ENCODE peak calls at places on chromosomes 4 and X, in nine cellular contexts. One of them, this sample, is unnamed.

GRCh38 chr4:24169956-24170355 is 280.1 kb upstream of the PPARGC1A start:
- DNase-seq in GM04504: no peak
- DNase-seq in AG04450: no peak
- DNase-seq in CD4-positive, alpha-beta memory T cell: no peak
- DNase-seq in Calu3: no peak
- DNase-seq in progenitor cell of endocrine pancreas: no peak
- DNase-seq in GM23248: no peak
- DNase-seq in AG08395: no peak
- DNase-seq in immature natural killer cell: no peak
- DNase-seq in this sample: no peak

GRCh38 chr4:98318521-98318920 is 57.3 kb downstream of the RAP1GDS1 start:
- DNase-seq in GM04504: no peak
- DNase-seq in AG04450: no peak
- DNase-seq in CD4-positive, alpha-beta memory T cell: no peak
- DNase-seq in Calu3: no peak
- DNase-seq in progenitor cell of endocrine pancreas: no peak
- DNase-seq in GM23248: no peak
- DNase-seq in AG08395: no peak
- DNase-seq in immature natural killer cell: no peak
- DNase-seq in this sample: no peak

GRCh38 chr4:87270144-87270543 is 49.7 kb upstream of the KLHL8 start:
- DNase-seq in GM04504: peak
- DNase-seq in AG04450: peak
- DNase-seq in CD4-positive, alpha-beta memory T cell: no peak
- DNase-seq in Calu3: peak
- DNase-seq in progenitor cell of endocrine pancreas: no peak
- DNase-seq in GM23248: peak
- DNase-seq in AG08395: peak
- DNase-seq in immature natural killer cell: no peak
- DNase-seq in this sample: peak

GRCh38 chrX:152074163-152074562 is 64.2 kb downstream of the MAGEA10 start:
- DNase-seq in GM04504: no peak
- DNase-seq in AG04450: no peak
- DNase-seq in CD4-positive, alpha-beta memory T cell: no peak
- DNase-seq in Calu3: no peak
- DNase-seq in progenitor cell of endocrine pancreas: no peak
- DNase-seq in GM23248: peak
- DNase-seq in AG08395: no peak
- DNase-seq in immature natural killer cell: no peak
- DNase-seq in this sample: no peak

GRCh38 chr4:56286763-56287162 is 100.5 kb downstream of the AASDH start:
- DNase-seq in GM04504: no peak
- DNase-seq in AG04450: no peak
- DNase-seq in CD4-positive, alpha-beta memory T cell: no peak
- DNase-seq in Calu3: no peak
- DNase-seq in progenitor cell of endocrine pancreas: no peak
- DNase-seq in GM23248: no peak
- DNase-seq in AG08395: no peak
- DNase-seq in immature natural killer cell: no peak
- DNase-seq in this sample: no peak

GRCh38 chrX:38282044-38282443 is 45.3 kb downstream of the RPGR start:
- DNase-seq in GM04504: no peak
- DNase-seq in AG04450: no peak
- DNase-seq in CD4-positive, alpha-beta memory T cell: no peak
- DNase-seq in Calu3: no peak
- DNase-seq in progenitor cell of endocrine pancreas: no peak
- DNase-seq in GM23248: peak
- DNase-seq in AG08395: peak
- DNase-seq in immature natural killer cell: no peak
- DNase-seq in this sample: no peak

GRCh38 chr4:99447513-99447912 is 12.4 kb upstream of the ADH7 start:
- DNase-seq in GM04504: no peak
- DNase-seq in AG04450: no peak
- DNase-seq in CD4-positive, alpha-beta memory T cell: no peak
- DNase-seq in Calu3: no peak
- DNase-seq in progenitor cell of endocrine pancreas: no peak
- DNase-seq in GM23248: no peak
- DNase-seq in AG08395: no peak
- DNase-seq in immature natural killer cell: no peak
- DNase-seq in this sample: no peak

GRCh38 chr4:8586671-8587468 is 5.7 kb upstream of the CPZ start:
- DNase-seq in GM04504: no peak
- DNase-seq in AG04450: no peak
- DNase-seq in CD4-positive, alpha-beta memory T cell: no peak
- DNase-seq in Calu3: peak
- DNase-seq in progenitor cell of endocrine pancreas: no peak
- DNase-seq in GM23248: no peak
- DNase-seq in AG08395: no peak
- DNase-seq in immature natural killer cell: no peak
- DNase-seq in this sample: no peak

GRCh38 chr4:3745886-3746656 is 20.1 kb upstream of the ADRA2C start:
- DNase-seq in GM04504: no peak
- DNase-seq in AG04450: no peak
- DNase-seq in CD4-positive, alpha-beta memory T cell: no peak
- DNase-seq in Calu3: no peak
- DNase-seq in progenitor cell of endocrine pancreas: no peak
- DNase-seq in GM23248: peak
- DNase-seq in AG08395: no peak
- DNase-seq in immature natural killer cell: no peak
- DNase-seq in this sample: no peak

GRCh38 chrX:74179071-74179470 is 124.9 kb upstream of the ZCCHC13 start:
- DNase-seq in GM04504: peak
- DNase-seq in AG04450: peak
- DNase-seq in CD4-positive, alpha-beta memory T cell: no peak
- DNase-seq in Calu3: no peak
- DNase-seq in progenitor cell of endocrine pancreas: no peak
- DNase-seq in GM23248: peak
- DNase-seq in AG08395: no peak
- DNase-seq in immature natural killer cell: no peak
- DNase-seq in this sample: no peak

GRCh38 chr4:33255507-33255906 is 2535.3 kb downstream of the PCDH7 start:
- DNase-seq in GM04504: no peak
- DNase-seq in AG04450: no peak
- DNase-seq in CD4-positive, alpha-beta memory T cell: no peak
- DNase-seq in Calu3: no peak
- DNase-seq in progenitor cell of endocrine pancreas: no peak
- DNase-seq in GM23248: no peak
- DNase-seq in AG08395: no peak
- DNase-seq in immature natural killer cell: no peak
- DNase-seq in this sample: no peak

GRCh38 chr4:27463816-27464215 is 603.2 kb downstream of the STIM2 start:
- DNase-seq in GM04504: peak
- DNase-seq in AG04450: no peak
- DNase-seq in CD4-positive, alpha-beta memory T cell: no peak
- DNase-seq in Calu3: no peak
- DNase-seq in progenitor cell of endocrine pancreas: no peak
- DNase-seq in GM23248: peak
- DNase-seq in AG08395: no peak
- DNase-seq in immature natural killer cell: no peak
- DNase-seq in this sample: no peak